ENCODE peak calls at places on chromosomes 2 and 18, in six cellular contexts. T is nephron progenitor cell, E is foreskin fibroblast, Q is endodermal cell, Z is fibroblast of lung, F is HFFc6. W is an unnamed sample.

GRCh38 chr2:237765875-237766274 is 32.7 kb upstream of the RBM44 start:
- DNase-seq in T (no peak), E (no peak), Q (no peak), Z (no peak), F (no peak), W (no peak)

GRCh38 chr2:217853301-217853881 is 149.4 kb downstream of the TNS1 start:
- DNase-seq in T (no peak), E (peak), Q (no peak), Z (peak), F (peak), W (no peak)

GRCh38 chr2:63721082-63721424 is 120.6 kb upstream of the UGP2 start:
- DNase-seq in T (no peak), E (no peak), Q (no peak), Z (no peak), F (no peak), W (no peak)

GRCh38 chr2:132593171-132593570 is 76.8 kb downstream of the LYPD1 start:
- DNase-seq in T (no peak), E (no peak), Q (peak), Z (no peak), F (no peak), W (no peak)

GRCh38 chr2:74834806-74835755 is 1.2 kb downstream of the HK2 start:
- DNase-seq in T (peak), E (peak), Q (peak), Z (peak), F (peak), W (peak)

GRCh38 chr2:127387655-127388422 is at the start of gene MAP3K2:
- DNase-seq in T (peak), E (peak), Q (peak), Z (peak), F (peak), W (peak)

GRCh38 chr18:79611040-79611681 is 68.4 kb upstream of the CTDP1 start:
- DNase-seq in T (no peak), E (no peak), Q (peak), Z (peak), F (no peak), W (no peak)

GRCh38 chr18:8685141-8685913 is 20.0 kb upstream of the MTCL1 start:
- DNase-seq in T (no peak), E (peak), Q (no peak), Z (no peak), F (no peak), W (no peak)

GRCh38 chr2:51760441-51760840 is 728.5 kb upstream of the NRXN1 start:
- DNase-seq in T (no peak), E (no peak), Q (no peak), Z (no peak), F (no peak), W (no peak)

GRCh38 chr2:30150786-30151185 is 4.0 kb downstream of the YPEL5 start:
- DNase-seq in T (no peak), E (no peak), Q (no peak), Z (no peak), F (no peak), W (no peak)

GRCh38 chr2:238289574-238289973 is 1.2 kb upstream of the PER2 start:
- DNase-seq in T (no peak), E (no peak), Q (no peak), Z (no peak), F (no peak), W (no peak)

GRCh38 chr2:3478846-3479385 is 40.4 kb downstream of the ADI1 start:
- DNase-seq in T (no peak), E (no peak), Q (no peak), Z (no peak), F (no peak), W (no peak)

GRCh38 chr2:176136375-176137248 is 7.1 kb downstream of the HOXD8 start:
- DNase-seq in T (peak), E (peak), Q (peak), Z (no peak), F (no peak), W (no peak)

GRCh38 chr2:222690564-222691200 is 19.2 kb downstream of the MOGAT1 start:
- DNase-seq in T (peak), E (peak), Q (peak), Z (peak), F (peak), W (peak)

GRCh38 chr2:232492963-232493700 is 5.5 kb upstream of the ECEL1 start:
- DNase-seq in T (no peak), E (no peak), Q (peak), Z (no peak), F (no peak), W (no peak)

GRCh38 chr2:42926438-42927333 is 134.3 kb upstream of the HAAO start:
- DNase-seq in T (no peak), E (no peak), Q (peak), Z (no peak), F (no peak), W (no peak)

GRCh38 chr2:62287895-62288589 is 92.1 kb downstream of the B3GNT2 start:
- DNase-seq in T (no peak), E (peak), Q (no peak), Z (peak), F (peak), W (no peak)

GRCh38 chr18:58596265-58596681 is 32.6 kb downstream of the ALPK2 start:
- DNase-seq in T (no peak), E (no peak), Q (no peak), Z (no peak), F (no peak), W (no peak)

GRCh38 chr2:28976584-28976983 is 4.5 kb upstream of the TOGARAM2 start:
- DNase-seq in T (no peak), E (no peak), Q (peak), Z (peak), F (peak), W (no peak)

GRCh38 chr2:165238295-165238694 is 919 bp upstream of the SCN2A start:
- DNase-seq in T (peak), E (peak), Q (peak), Z (peak), F (no peak), W (peak)

GRCh38 chr2:138237657-138238384 is 263.7 kb upstream of the SPOPL start:
- DNase-seq in T (no peak), E (no peak), Q (no peak), Z (no peak), F (no peak), W (no peak)

GRCh38 chr2:40797115-40797514 is 345.2 kb upstream of the SLC8A1 start:
- DNase-seq in T (no peak), E (peak), Q (no peak), Z (peak), F (no peak), W (no peak)

GRCh38 chr18:50573679-50574078 is 13.8 kb downstream of the MAPK4 start:
- DNase-seq in T (no peak), E (no peak), Q (no peak), Z (no peak), F (no peak), W (no peak)

GRCh38 chr2:190301032-190301431 is 18.6 kb downstream of the HIBCH start:
- DNase-seq in T (no peak), E (no peak), Q (no peak), Z (no peak), F (no peak), W (no peak)

GRCh38 chr2:27721335-27721734 is 50.2 kb upstream of the MRPL33 start:
- DNase-seq in T (no peak), E (no peak), Q (peak), Z (no peak), F (no peak), W (no peak)

GRCh38 chr2:133193544-133193943 is 374.7 kb downstream of the NCKAP5 start:
- DNase-seq in T (no peak), E (no peak), Q (no peak), Z (no peak), F (no peak), W (no peak)

GRCh38 chr2:212898011-212898410 is 253.4 kb downstream of the IKZF2 start:
- DNase-seq in T (no peak), E (no peak), Q (no peak), Z (no peak), F (no peak), W (no peak)

GRCh38 chr2:89833780-89834117 is 1142.3 kb downstream of the RPIA start:
- DNase-seq in T (no peak), E (peak), Q (no peak), Z (peak), F (no peak), W (no peak)

GRCh38 chr2:234139755-234140154 is 89.3 kb downstream of the SPP2 start:
- DNase-seq in T (no peak), E (peak), Q (no peak), Z (no peak), F (no peak), W (no peak)

GRCh38 chr18:44537521-44537920 is 143.2 kb upstream of the SETBP1 start:
- DNase-seq in T (no peak), E (peak), Q (peak), Z (peak), F (peak), W (no peak)

GRCh38 chr18:79853993-79854364 is 56.2 kb downstream of the KCNG2 start:
- DNase-seq in T (no peak), E (no peak), Q (peak), Z (no peak), F (no peak), W (no peak)

GRCh38 chr18:55997156-55997561 is 409.2 kb upstream of the TCF4 start:
- DNase-seq in T (no peak), E (no peak), Q (no peak), Z (no peak), F (no peak), W (no peak)
- TF ChIP-seq CTCF in T (no peak), E (peak), Q (peak), Z (peak), F (no peak), W (no peak)

DNA sequence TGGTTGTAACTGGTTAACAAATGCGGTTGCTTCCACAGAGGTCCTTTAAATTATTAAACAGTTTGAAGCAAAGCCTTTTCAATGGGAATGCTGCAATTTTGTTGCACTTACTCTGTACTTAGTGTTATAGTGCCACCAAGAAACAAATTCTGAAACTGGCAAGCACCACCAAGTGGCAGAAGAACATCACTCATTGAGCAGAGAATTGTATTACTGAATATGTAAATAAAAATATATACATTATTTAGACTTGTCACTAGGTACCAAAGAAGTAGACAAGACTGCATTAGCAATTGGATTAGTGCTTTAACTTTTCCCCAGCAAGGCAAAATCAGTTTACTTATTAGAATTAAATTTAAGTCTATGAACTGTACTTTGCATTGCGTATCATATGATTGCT is 2.7 kb upstream of the TMEFF2 start:
- DNase-seq in T (no peak), E (peak), Q (no peak), Z (peak), F (no peak), W (no peak)
- TF ChIP-seq CTCF in T (no peak), E (no peak), Q (peak), Z (no peak), F (peak), W (no peak)

DNA sequence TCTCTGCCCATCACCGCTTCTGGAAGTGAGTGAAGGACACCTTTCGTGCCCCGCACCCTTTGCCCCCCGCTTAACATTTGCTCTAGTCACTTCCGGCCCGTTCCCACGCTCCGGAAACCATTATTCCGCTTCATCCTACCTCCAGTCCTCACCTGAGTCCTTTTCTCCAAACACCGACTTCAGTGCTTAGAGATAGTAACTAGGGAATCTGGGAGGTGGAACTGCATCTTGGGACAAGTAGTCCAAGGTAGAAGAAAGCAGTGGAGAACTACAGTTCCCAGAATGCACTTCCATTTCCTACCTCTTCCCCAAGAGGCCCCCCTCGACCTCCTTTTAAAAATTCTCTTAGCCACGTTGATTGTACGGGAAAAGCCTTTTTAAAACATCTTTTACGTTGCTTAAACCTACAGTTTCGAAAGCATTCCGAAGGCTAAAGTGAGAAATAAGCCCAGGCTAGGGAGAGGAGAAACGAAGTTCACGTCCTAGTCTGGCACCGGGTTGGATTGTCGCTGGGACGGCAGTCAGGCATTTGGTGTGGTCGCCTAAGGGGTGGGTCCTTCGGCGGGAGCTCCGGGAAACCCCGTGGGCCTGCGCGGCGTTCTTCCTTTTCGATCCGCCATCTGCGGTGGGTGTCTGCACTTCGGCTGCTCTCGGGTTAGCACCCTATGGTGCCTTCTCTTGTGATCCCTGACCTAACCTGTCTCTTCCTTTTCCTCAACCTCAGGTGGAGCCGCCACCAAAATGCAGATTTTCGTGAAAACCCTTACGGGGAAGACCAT is at the start of the genes CLHC1 and RPS27A:
- DNase-seq in T (peak), E (peak), Q (peak), Z (peak), F (peak), W (peak)
- TF ChIP-seq CTCF in T (no peak), E (no peak), Q (no peak), Z (no peak), F (peak), W (no peak)

GRCh38 chr2:180847073-180847472 is 133.3 kb upstream of the UBE2E3 start:
- DNase-seq in T (no peak), E (no peak), Q (no peak), Z (no peak), F (no peak), W (no peak)
- TF ChIP-seq CTCF in T (no peak), E (no peak), Q (peak), Z (no peak), F (peak), W (peak)

W was measured in endothelial cell.